ENCODE peak calls at places on chromosomes 7 and 10, in eight cellular contexts. N is PC-3; W is CD8-positive, alpha-beta memory T cell; E is heart right ventricle; A is naive thymus-derived CD4-positive, alpha-beta T cell; P is lower lobe of right lung; J is endodermal cell; R is IMR-90. H is an unnamed sample. For H3K4me1, the result is how much of the 10 kb centered on the place peaks cover.

GRCh38 chr10:18699849-18700554 is 40.8 kb downstream of the ARL5B start:
- DNase-seq in N (no peak), W (no peak), E (no peak), A (no peak), P (no peak), J (no peak), R (peak), H (no peak)

GRCh38 chr7:150407588-150408392 is 28.7 kb downstream of the ZNF775 start:
- DNase-seq in N (no peak), W (no peak), E (no peak), A (no peak), P (no peak), J (peak), R (no peak), H (no peak)

GRCh38 chr10:126376956-126377355 is 11.3 kb downstream of the ADAM12 start:
- DNase-seq in N (peak), W (no peak), E (no peak), A (no peak), P (no peak), J (no peak), R (peak), H (no peak)

GRCh38 chr7:121531175-121532070 is 135.3 kb upstream of the FAM3C start:
- DNase-seq in N (peak), W (no peak), E (no peak), A (no peak), P (no peak), J (no peak), R (no peak), H (no peak)

GRCh38 chr7:80908360-80908797 is 10.5 kb downstream of the SEMA3C start:
- DNase-seq in N (no peak), W (no peak), E (no peak), A (no peak), P (no peak), J (no peak), R (no peak), H (no peak)

GRCh38 chr10:79398642-79399041 is 46.8 kb downstream of the ZCCHC24 start:
- DNase-seq in N (no peak), W (no peak), E (no peak), A (no peak), P (no peak), J (no peak), R (no peak), H (no peak)

GRCh38 chr10:80413152-80413996 is 5.0 kb downstream of the PRXL2A start:
- DNase-seq in N (no peak), W (no peak), E (no peak), A (no peak), P (no peak), J (no peak), R (peak), H (no peak)

GRCh38 chr7:147400221-147400689 is 1190.3 kb upstream of the C7orf33 start:
- DNase-seq in N (no peak), W (no peak), E (no peak), A (no peak), P (no peak), J (no peak), R (peak), H (no peak)

GRCh38 chr7:5636914-5637313 is 144.5 kb downstream of the RNF216 start:
- DNase-seq in N (peak), W (no peak), E (peak), A (no peak), P (no peak), J (peak), R (peak), H (no peak)

GRCh38 chr7:91126762-91127161 is 137.5 kb upstream of the FZD1 start:
- DNase-seq in N (no peak), W (no peak), E (no peak), A (no peak), P (no peak), J (peak), R (no peak), H (no peak)

GRCh38 chr10:79444243-79445119 is 943 bp downstream of the ZCCHC24 start:
- DNase-seq in N (peak), W (peak), E (peak), A (peak), P (peak), J (peak), R (peak), H (no peak)

GRCh38 chr7:103446046-103446520 is at the start of gene SLC26A5:
- DNase-seq in N (peak), W (no peak), E (no peak), A (no peak), P (peak), J (peak), R (no peak), H (no peak)

GRCh38 chr7:44638611-44639557 is 32.5 kb downstream of the OGDH start:
- DNase-seq in N (peak), W (peak), E (peak), A (peak), P (peak), J (peak), R (peak), H (peak)

GRCh38 chr7:96136600-96137239 is 185.2 kb downstream of the SLC25A13 start:
- DNase-seq in N (no peak), W (no peak), E (no peak), A (no peak), P (no peak), J (no peak), R (no peak), H (no peak)

GRCh38 chr10:78899996-78900714 is 168.6 kb upstream of the ZMIZ1 start:
- DNase-seq in N (no peak), W (no peak), E (peak), A (no peak), P (no peak), J (peak), R (no peak), H (no peak)

GRCh38 chr7:157751951-157752673 is 415.3 kb downstream of the DNAJB6 start:
- DNase-seq in N (no peak), W (no peak), E (no peak), A (no peak), P (no peak), J (no peak), R (no peak), H (no peak)

GRCh38 chr10:94858022-94858421 is 80.4 kb upstream of the CYP2C9 start:
- DNase-seq in N (no peak), W (no peak), E (no peak), A (no peak), P (no peak), J (peak), R (no peak), H (no peak)

GRCh38 chr7:30029696-30030095 is 1.5 kb downstream of the PLEKHA8 start:
- DNase-seq in N (no peak), W (no peak), E (no peak), A (peak), P (no peak), J (peak), R (no peak), H (no peak)

GRCh38 chr10:97024181-97025073 is 161.3 kb downstream of the SLIT1 start:
- DNase-seq in N (peak), W (no peak), E (no peak), A (no peak), P (no peak), J (no peak), R (peak), H (no peak)

GRCh38 chr7:103811997-103812396 is 177.5 kb downstream of the RELN start:
- DNase-seq in N (peak), W (peak), E (no peak), A (peak), P (no peak), J (no peak), R (no peak), H (no peak)

GRCh38 chr10:14383266-14383665 is 52.5 kb upstream of the FRMD4A start:
- DNase-seq in N (no peak), W (no peak), E (no peak), A (no peak), P (no peak), J (no peak), R (peak), H (no peak)

GRCh38 chr7:128361463-128362441 is at the start of gene PRRT4:
- DNase-seq in N (peak), W (peak), E (peak), A (peak), P (peak), J (peak), R (no peak), H (no peak)

GRCh38 chr10:71486465-71487114 is 89.9 kb downstream of the CDH23 start:
- DNase-seq in N (peak), W (no peak), E (peak), A (no peak), P (peak), J (peak), R (peak), H (peak)

GRCh38 chr7:139693651-139694388 is 84.0 kb downstream of the HIPK2 start:
- DNase-seq in N (no peak), W (no peak), E (no peak), A (no peak), P (no peak), J (no peak), R (peak), H (no peak)

GRCh38 chr7:114567416-114567815 is 152.8 kb downstream of the FOXP2 start:
- DNase-seq in N (no peak), W (no peak), E (no peak), A (no peak), P (no peak), J (no peak), R (no peak), H (no peak)

GRCh38 chr7:155609185-155609584 is 35.3 kb upstream of the RBM33 start:
- DNase-seq in N (no peak), W (no peak), E (no peak), A (no peak), P (no peak), J (no peak), R (no peak), H (no peak)

GRCh38 chr7:102974366-102975236 is 61.8 kb downstream of the LRRC17 start:
- DNase-seq in N (peak), W (no peak), E (no peak), A (no peak), P (no peak), J (peak), R (no peak), H (no peak)

GRCh38 chr7:106721816-106722785 is 61.1 kb upstream of the CCDC71L start:
- DNase-seq in N (no peak), W (no peak), E (no peak), A (no peak), P (no peak), J (no peak), R (peak), H (no peak)

GRCh38 chr7:157272351-157273207 is 64.2 kb upstream of the DNAJB6 start:
- DNase-seq in N (no peak), W (no peak), E (no peak), A (no peak), P (no peak), J (peak), R (no peak), H (no peak)

GRCh38 chr10:69839696-69840345 is 38.1 kb downstream of the COL13A1 start:
- DNase-seq in N (peak), W (no peak), E (no peak), A (no peak), P (no peak), J (no peak), R (peak), H (no peak)

GRCh38 chr7:157438121-157439025 is 101.6 kb downstream of the DNAJB6 start:
- DNase-seq in N (no peak), W (no peak), E (no peak), A (no peak), P (peak), J (peak), R (no peak), H (no peak)

GRCh38 chr10:44961931-44962750 is 2.5 kb downstream of the RASSF4 start:
- DNase-seq in N (no peak), W (no peak), E (no peak), A (no peak), P (no peak), J (peak), R (no peak), H (no peak)

GRCh38 chr7:128166603-128167315 is 74.3 kb upstream of the LEP start:
- DNase-seq in N (no peak), W (no peak), E (no peak), A (no peak), P (no peak), J (peak), R (no peak), H (no peak)

GRCh38 chr10:97062484-97062883 is 123.3 kb downstream of the SLIT1 start:
- DNase-seq in N (no peak), W (no peak), E (no peak), A (no peak), P (no peak), J (peak), R (no peak), H (no peak)

DNA sequence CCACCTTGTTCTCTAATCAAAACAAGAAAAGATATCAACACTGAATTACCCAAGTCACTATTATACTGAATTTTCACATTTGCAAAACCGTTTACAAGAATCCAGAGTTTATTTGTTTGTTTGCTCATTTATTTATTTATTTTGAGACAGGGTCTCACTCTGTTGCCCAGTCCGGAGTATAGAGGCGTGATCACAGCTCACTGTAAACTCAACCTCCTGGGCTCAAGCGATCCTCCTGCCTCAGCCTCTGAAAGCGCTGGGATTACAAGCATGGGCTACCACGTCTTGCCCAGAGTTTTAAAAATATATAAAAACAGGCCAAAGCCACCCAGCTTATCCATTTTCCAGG is 8.5 kb downstream of the CREB3L2 start:
- DNase-seq in N (no peak), W (no peak), E (no peak), A (no peak), P (no peak), J (no peak), R (no peak), H (no peak)
- H3K4me1 ChIP-seq in N (under half), W (under half), E (half or more), A (under half), P (half or more), J (under half), R (under half), H (under half)

GRCh38 chr10:5628366-5628765 is 38.0 kb downstream of the ASB13 start:
- DNase-seq in N (no peak), W (no peak), E (no peak), A (no peak), P (no peak), J (no peak), R (peak), H (no peak)

GRCh38 chr10:5627486-5628044 is 38.8 kb downstream of the ASB13 start:
- DNase-seq in N (no peak), W (no peak), E (no peak), A (no peak), P (no peak), J (no peak), R (no peak), H (no peak)

GRCh38 chr10:5631936-5632335 is 34.5 kb downstream of the ASB13 start:
- DNase-seq in N (no peak), W (no peak), E (no peak), A (no peak), P (no peak), J (no peak), R (no peak), H (no peak)

GRCh38 chr10:5629789-5630436 is 36.5 kb downstream of the ASB13 start:
- DNase-seq in N (peak), W (peak), E (peak), A (peak), P (peak), J (peak), R (peak), H (peak)

DNA sequence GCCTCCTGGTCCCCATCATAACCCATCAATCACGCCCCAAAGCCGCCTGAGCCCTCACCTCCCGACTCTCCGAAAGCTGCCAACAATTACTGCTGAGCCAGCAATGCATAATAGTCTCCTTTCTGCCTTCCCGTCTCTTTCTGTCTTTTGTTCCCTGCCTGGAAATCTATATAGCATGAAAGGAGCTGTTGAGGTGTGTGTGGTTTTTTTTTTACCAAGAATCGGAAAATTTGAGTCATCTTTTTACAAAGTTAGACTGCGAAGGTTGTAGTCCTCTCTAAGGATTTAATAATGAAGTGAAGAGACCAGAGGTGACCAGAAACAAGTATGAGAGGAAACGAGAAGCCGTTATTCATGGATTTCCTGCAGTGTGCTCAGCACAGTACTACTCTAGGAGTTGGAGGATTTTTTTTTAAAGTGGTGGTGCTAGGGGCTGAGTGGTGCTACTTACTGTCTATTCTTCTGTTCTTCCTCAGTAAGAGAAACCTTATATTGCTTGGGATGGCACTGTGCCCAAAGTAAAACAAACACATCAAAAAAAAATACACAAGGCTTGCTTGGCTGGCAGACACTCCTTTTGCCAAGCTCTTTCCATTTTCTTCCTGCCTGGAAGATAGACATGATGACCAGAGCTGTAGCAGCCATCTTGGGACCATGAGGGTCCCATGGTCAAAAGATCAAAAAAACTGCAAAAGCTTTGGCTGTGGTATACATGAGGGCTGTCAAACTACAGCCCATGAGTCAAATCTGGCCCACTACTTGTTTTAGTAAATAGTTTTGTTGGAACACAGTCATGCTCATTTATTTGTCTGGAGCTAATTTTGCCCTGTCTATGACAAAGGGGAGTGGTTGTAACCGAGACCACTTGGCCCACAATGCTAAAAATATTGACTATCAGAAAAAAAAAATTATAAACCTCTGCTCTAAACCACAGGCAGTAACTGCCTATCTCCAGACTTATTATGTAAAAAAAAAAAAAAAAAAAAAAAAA is 37.3 kb downstream of the ASB13 start:
- DNase-seq in N (peak), W (no peak), E (no peak), A (no peak), P (no peak), J (no peak), R (peak), H (no peak)
- H3K4me1 ChIP-seq in N (under half), W (under half), E (under half), A (under half), P (under half), J (under half), R (under half), H (under half)

DNA sequence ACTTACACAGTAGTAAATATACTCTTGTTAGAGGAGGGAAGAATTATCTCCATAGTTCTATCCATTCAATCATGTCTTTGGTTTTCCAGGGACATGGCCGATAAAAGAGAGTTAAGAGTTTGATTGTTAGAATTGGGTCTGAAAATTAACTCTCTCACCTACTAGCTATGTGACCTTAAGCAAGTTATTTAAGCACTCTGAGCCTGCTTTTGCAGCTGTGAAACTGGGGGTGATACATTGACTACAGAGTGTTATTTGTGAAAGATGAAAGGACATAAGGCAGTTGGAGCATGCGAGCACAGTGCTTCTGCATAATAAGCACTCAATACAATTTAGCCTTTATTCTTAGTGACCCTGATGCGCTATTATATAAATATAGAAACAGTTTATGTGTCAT is 96.9 kb upstream of the PTN start:
- DNase-seq in N (no peak), W (no peak), E (no peak), A (no peak), P (no peak), J (no peak), R (no peak), H (no peak)
- H3K4me1 ChIP-seq in N (under half), W (under half), E (under half), A (under half), P (under half), J (under half), R (under half), H (under half)

DNA sequence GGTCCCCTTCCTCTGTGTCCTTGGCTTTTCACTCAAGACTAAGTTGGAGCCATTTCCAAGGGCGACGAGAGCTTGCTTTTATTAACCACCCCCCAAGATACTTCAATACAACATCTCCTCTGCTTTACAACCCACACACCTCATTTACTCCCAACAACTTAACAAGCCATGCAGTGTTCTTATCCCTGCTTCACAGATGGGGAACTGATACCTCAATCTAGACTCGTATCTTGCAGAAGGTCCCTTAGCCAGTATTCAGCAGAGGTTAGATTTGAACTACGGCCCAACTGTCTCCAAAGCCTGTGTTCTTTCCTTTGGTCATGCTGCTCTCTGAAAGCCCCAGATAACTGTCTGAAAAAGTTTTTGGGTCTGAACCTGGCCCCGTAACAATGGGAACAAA is 444.8 kb downstream of the GRID1 start:
- DNase-seq in N (no peak), W (no peak), E (no peak), A (no peak), P (no peak), J (no peak), R (no peak), H (no peak)
- H3K4me1 ChIP-seq in N (under half), W (under half), E (under half), A (under half), P (under half), J (under half), R (under half), H (under half)

GRCh38 chr10:13347235-13348156 is 597 bp downstream of the SEPHS1 start:
- DNase-seq in N (peak), W (peak), E (peak), A (peak), P (peak), J (peak), R (peak), H (peak)
- H3K4me1 ChIP-seq in N (under half), W (under half), E (under half), A (under half), P (under half), J (under half), R (under half), H (under half)

GRCh38 chr7:70035509-70035908 is 437.2 kb downstream of the AUTS2 start:
- DNase-seq in N (no peak), W (no peak), E (no peak), A (no peak), P (no peak), J (no peak), R (no peak), H (no peak)
- H3K4me1 ChIP-seq in N (under half), W (under half), E (under half), A (under half), P (under half), J (under half), R (under half), H (under half)